ENCODE peak calls at places on chromosomes 5 and 9, in six cellular contexts. One of them, this sample, is unnamed.

GRCh38 chr5:150513375-150514309 is 5.7 kb downstream of the NDST1 start:
- DNase-seq in SJSA1: no peak
- DNase-seq in PC-9: peak
- DNase-seq in CD8-positive, alpha-beta memory T cell: no peak
- DNase-seq in CD4-positive, CD25-positive, alpha-beta regulatory T cell: no peak
- DNase-seq in uterus: no peak
- DNase-seq in this sample: no peak

GRCh38 chr5:59042201-59042600 is 459.3 kb downstream of the RAB3C start:
- DNase-seq in CD8-positive, alpha-beta memory T cell: no peak
- DNase-seq in SJSA1: no peak
- DNase-seq in uterus: no peak
- DNase-seq in CD4-positive, CD25-positive, alpha-beta regulatory T cell: no peak
- DNase-seq in PC-9: no peak
- DNase-seq in this sample: no peak

GRCh38 chr9:95409650-95410426 is 92.3 kb upstream of the FANCC start:
- DNase-seq in PC-9: peak
- DNase-seq in CD4-positive, CD25-positive, alpha-beta regulatory T cell: no peak
- DNase-seq in CD8-positive, alpha-beta memory T cell: no peak
- DNase-seq in uterus: no peak
- DNase-seq in SJSA1: peak
- DNase-seq in this sample: peak

GRCh38 chr5:132466453-132467291 is 23.9 kb downstream of the IRF1 start:
- DNase-seq in uterus: no peak
- DNase-seq in CD4-positive, CD25-positive, alpha-beta regulatory T cell: peak
- DNase-seq in PC-9: peak
- DNase-seq in CD8-positive, alpha-beta memory T cell: peak
- DNase-seq in SJSA1: peak
- DNase-seq in this sample: peak

GRCh38 chr5:83974151-83974822 is 253.6 kb upstream of the HAPLN1 start:
- DNase-seq in CD8-positive, alpha-beta memory T cell: no peak
- DNase-seq in SJSA1: no peak
- DNase-seq in CD4-positive, CD25-positive, alpha-beta regulatory T cell: no peak
- DNase-seq in uterus: no peak
- DNase-seq in PC-9: no peak
- DNase-seq in this sample: no peak

GRCh38 chr5:60843693-60844428 is at the start of gene ELOVL7:
- DNase-seq in uterus: no peak
- DNase-seq in SJSA1: peak
- DNase-seq in CD4-positive, CD25-positive, alpha-beta regulatory T cell: peak
- DNase-seq in CD8-positive, alpha-beta memory T cell: no peak
- DNase-seq in PC-9: peak
- DNase-seq in this sample: peak

GRCh38 chr9:81474792-81475191 is 214.6 kb downstream of the TLE1 start:
- DNase-seq in PC-9: no peak
- DNase-seq in CD4-positive, CD25-positive, alpha-beta regulatory T cell: no peak
- DNase-seq in SJSA1: no peak
- DNase-seq in CD8-positive, alpha-beta memory T cell: no peak
- DNase-seq in uterus: no peak
- DNase-seq in this sample: no peak

GRCh38 chr9:131398204-131398603 is 4.3 kb downstream of the PRRC2B start:
- DNase-seq in CD8-positive, alpha-beta memory T cell: peak
- DNase-seq in SJSA1: no peak
- DNase-seq in PC-9: no peak
- DNase-seq in uterus: no peak
- DNase-seq in CD4-positive, CD25-positive, alpha-beta regulatory T cell: peak
- DNase-seq in this sample: peak

GRCh38 chr5:126376443-126376842 is 46.8 kb upstream of the GRAMD2B start:
- DNase-seq in CD8-positive, alpha-beta memory T cell: no peak
- DNase-seq in uterus: peak
- DNase-seq in CD4-positive, CD25-positive, alpha-beta regulatory T cell: no peak
- DNase-seq in PC-9: no peak
- DNase-seq in SJSA1: no peak
- DNase-seq in this sample: no peak

GRCh38 chr5:157915638-157916037 is 56.7 kb upstream of the CLINT1 start:
- DNase-seq in CD8-positive, alpha-beta memory T cell: no peak
- DNase-seq in uterus: peak
- DNase-seq in PC-9: no peak
- DNase-seq in SJSA1: no peak
- DNase-seq in CD4-positive, CD25-positive, alpha-beta regulatory T cell: no peak
- DNase-seq in this sample: peak

GRCh38 chr9:4967521-4967920 is 17.6 kb upstream of the JAK2 start:
- DNase-seq in PC-9: no peak
- DNase-seq in uterus: no peak
- DNase-seq in CD8-positive, alpha-beta memory T cell: no peak
- DNase-seq in SJSA1: no peak
- DNase-seq in CD4-positive, CD25-positive, alpha-beta regulatory T cell: no peak
- DNase-seq in this sample: no peak

GRCh38 chr9:121201045-121201737 is 478 bp downstream of the RAB14 start:
- DNase-seq in CD8-positive, alpha-beta memory T cell: peak
- DNase-seq in PC-9: peak
- DNase-seq in SJSA1: no peak
- DNase-seq in uterus: no peak
- DNase-seq in CD4-positive, CD25-positive, alpha-beta regulatory T cell: peak
- DNase-seq in this sample: peak

GRCh38 chr9:126287467-126287866 is 39.2 kb upstream of the MVB12B start:
- DNase-seq in PC-9: no peak
- DNase-seq in CD8-positive, alpha-beta memory T cell: no peak
- DNase-seq in SJSA1: peak
- DNase-seq in uterus: no peak
- DNase-seq in CD4-positive, CD25-positive, alpha-beta regulatory T cell: no peak
- DNase-seq in this sample: no peak

GRCh38 chr5:10493884-10494283 is 52.2 kb downstream of the ROPN1L start:
- DNase-seq in CD8-positive, alpha-beta memory T cell: no peak
- DNase-seq in CD4-positive, CD25-positive, alpha-beta regulatory T cell: no peak
- DNase-seq in PC-9: no peak
- DNase-seq in SJSA1: no peak
- DNase-seq in uterus: no peak
- DNase-seq in this sample: no peak

GRCh38 chr5:82295144-82295543 is 17.0 kb upstream of the RPS23 start:
- DNase-seq in CD4-positive, CD25-positive, alpha-beta regulatory T cell: no peak
- DNase-seq in CD8-positive, alpha-beta memory T cell: no peak
- DNase-seq in uterus: no peak
- DNase-seq in SJSA1: no peak
- DNase-seq in PC-9: no peak
- DNase-seq in this sample: no peak

DNA sequence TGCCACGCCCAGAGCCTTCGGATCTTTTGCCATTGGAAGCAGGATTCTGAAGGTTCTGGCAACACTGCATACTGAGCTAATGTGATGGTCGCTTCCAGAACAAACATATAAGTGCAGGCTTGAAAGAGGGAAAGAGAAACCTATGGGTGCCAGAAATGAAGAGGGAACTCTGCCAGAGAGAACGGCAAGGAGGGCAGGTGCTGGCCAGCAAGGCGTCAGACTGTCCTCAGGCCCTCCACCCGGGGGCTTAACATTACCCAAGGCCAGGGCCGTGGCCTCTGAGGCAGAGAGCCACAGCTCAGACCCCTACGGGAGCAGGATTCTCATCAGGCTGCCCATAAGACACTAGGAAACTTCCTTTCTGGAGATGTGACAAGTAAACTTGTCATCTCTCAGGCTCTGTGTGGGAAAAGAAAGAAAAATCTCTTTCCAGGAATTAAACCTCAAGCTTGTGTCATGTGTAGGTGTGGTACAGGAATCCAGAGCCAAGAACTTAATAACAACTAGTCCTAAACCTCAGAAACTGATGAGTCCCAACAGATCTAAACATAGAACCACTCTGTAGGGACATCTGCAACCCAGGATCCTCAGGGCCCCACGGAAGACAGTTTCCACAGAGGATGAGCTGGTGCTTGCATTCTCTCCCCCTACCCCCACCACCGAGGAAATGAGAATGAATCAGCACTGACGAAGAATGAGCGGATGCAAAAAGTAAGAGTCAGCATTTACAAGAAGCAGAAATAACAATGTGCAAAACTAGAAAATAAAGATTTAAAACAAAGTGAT is 74.2 kb downstream of the DCP2 start:
- DNase-seq in PC-9: no peak
- DNase-seq in SJSA1: peak
- DNase-seq in uterus: peak
- DNase-seq in CD4-positive, CD25-positive, alpha-beta regulatory T cell: no peak
- DNase-seq in CD8-positive, alpha-beta memory T cell: no peak
- DNase-seq in this sample: no peak
- H3K27ac ChIP-seq in PC-9: no peak
- H3K27ac ChIP-seq in SJSA1: peak
- H3K27ac ChIP-seq in uterus: peak
- H3K27ac ChIP-seq in CD4-positive, CD25-positive, alpha-beta regulatory T cell: no peak
- H3K27ac ChIP-seq in CD8-positive, alpha-beta memory T cell: no peak
- H3K27ac ChIP-seq in this sample: no peak

GRCh38 chr9:70539007-70539406 is 124.5 kb upstream of the KLF9 start:
- DNase-seq in uterus: no peak
- DNase-seq in CD8-positive, alpha-beta memory T cell: no peak
- DNase-seq in CD4-positive, CD25-positive, alpha-beta regulatory T cell: no peak
- DNase-seq in PC-9: no peak
- DNase-seq in SJSA1: no peak
- DNase-seq in this sample: no peak

GRCh38 chr9:70534471-70534870 is 120.0 kb upstream of the KLF9 start:
- DNase-seq in SJSA1: no peak
- DNase-seq in CD4-positive, CD25-positive, alpha-beta regulatory T cell: no peak
- DNase-seq in uterus: no peak
- DNase-seq in PC-9: no peak
- DNase-seq in CD8-positive, alpha-beta memory T cell: no peak
- DNase-seq in this sample: no peak

GRCh38 chr9:70535546-70536323 is 121.3 kb upstream of the KLF9 start:
- DNase-seq in CD8-positive, alpha-beta memory T cell: no peak
- DNase-seq in CD4-positive, CD25-positive, alpha-beta regulatory T cell: no peak
- DNase-seq in uterus: no peak
- DNase-seq in SJSA1: no peak
- DNase-seq in PC-9: no peak
- DNase-seq in this sample: no peak

GRCh38 chr9:70539526-70539925 is 125.1 kb upstream of the KLF9 start:
- DNase-seq in uterus: no peak
- DNase-seq in PC-9: no peak
- DNase-seq in SJSA1: no peak
- DNase-seq in CD4-positive, CD25-positive, alpha-beta regulatory T cell: no peak
- DNase-seq in CD8-positive, alpha-beta memory T cell: no peak
- DNase-seq in this sample: no peak

DNA sequence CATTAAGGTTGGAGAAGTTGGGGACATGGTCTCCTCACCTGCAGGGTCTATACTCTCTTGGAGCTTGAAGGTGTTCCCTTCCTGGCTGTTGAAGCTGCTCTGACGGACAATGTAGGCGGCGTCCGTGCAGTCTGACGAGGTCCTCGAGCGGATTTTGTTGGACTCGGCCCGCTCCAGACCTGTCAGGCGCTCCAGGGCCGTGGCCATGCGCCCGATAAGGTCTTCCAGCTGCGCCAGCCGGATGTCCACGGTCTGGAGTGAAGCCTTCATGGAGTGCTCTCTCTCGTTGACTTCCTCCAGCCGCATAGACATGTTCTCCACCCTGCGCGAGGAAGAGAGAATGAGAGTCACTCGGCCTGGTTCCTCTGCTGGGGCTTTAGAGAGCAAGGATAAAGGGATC is 122.6 kb upstream of the KLF9 start:
- DNase-seq in PC-9: no peak
- DNase-seq in CD4-positive, CD25-positive, alpha-beta regulatory T cell: no peak
- DNase-seq in SJSA1: no peak
- DNase-seq in CD8-positive, alpha-beta memory T cell: no peak
- DNase-seq in uterus: no peak
- DNase-seq in this sample: no peak
- H3K27ac ChIP-seq in PC-9: no peak
- H3K27ac ChIP-seq in CD4-positive, CD25-positive, alpha-beta regulatory T cell: no peak
- H3K27ac ChIP-seq in SJSA1: no peak
- H3K27ac ChIP-seq in CD8-positive, alpha-beta memory T cell: no peak
- H3K27ac ChIP-seq in uterus: no peak
- H3K27ac ChIP-seq in this sample: no peak

DNA sequence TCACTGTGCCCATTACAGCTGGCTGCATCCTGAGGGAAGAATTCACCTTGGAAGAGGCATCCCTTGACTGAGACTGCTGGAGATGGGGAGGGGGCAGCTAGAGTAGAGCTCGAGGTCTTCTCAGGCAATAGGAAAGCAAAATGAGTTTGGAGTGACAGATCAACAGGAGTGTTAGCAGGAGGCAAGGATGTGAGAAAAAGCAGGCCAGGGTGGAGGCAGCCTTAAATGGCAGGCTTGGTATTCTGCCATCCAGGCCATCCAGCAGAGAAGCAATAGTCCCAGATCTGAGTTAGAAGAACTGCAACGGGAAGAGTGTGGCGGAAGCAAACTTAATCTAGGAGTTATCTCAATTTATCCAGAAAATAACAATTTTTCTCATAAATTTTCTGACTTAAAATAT is 6.1 kb downstream of the ADAMTS12 start:
- DNase-seq in PC-9: no peak
- DNase-seq in SJSA1: no peak
- DNase-seq in CD8-positive, alpha-beta memory T cell: no peak
- DNase-seq in uterus: no peak
- DNase-seq in CD4-positive, CD25-positive, alpha-beta regulatory T cell: no peak
- DNase-seq in this sample: no peak
- H3K27ac ChIP-seq in PC-9: no peak
- H3K27ac ChIP-seq in SJSA1: no peak
- H3K27ac ChIP-seq in CD8-positive, alpha-beta memory T cell: no peak
- H3K27ac ChIP-seq in uterus: no peak
- H3K27ac ChIP-seq in CD4-positive, CD25-positive, alpha-beta regulatory T cell: no peak
- H3K27ac ChIP-seq in this sample: no peak

GRCh38 chr5:151678713-151679112 is 8.0 kb downstream of the SPARC start:
- DNase-seq in uterus: no peak
- DNase-seq in PC-9: no peak
- DNase-seq in CD4-positive, CD25-positive, alpha-beta regulatory T cell: no peak
- DNase-seq in CD8-positive, alpha-beta memory T cell: no peak
- DNase-seq in SJSA1: no peak
- DNase-seq in this sample: no peak
- H3K27ac ChIP-seq in uterus: peak
- H3K27ac ChIP-seq in PC-9: no peak
- H3K27ac ChIP-seq in CD4-positive, CD25-positive, alpha-beta regulatory T cell: no peak
- H3K27ac ChIP-seq in CD8-positive, alpha-beta memory T cell: no peak
- H3K27ac ChIP-seq in SJSA1: peak
- H3K27ac ChIP-seq in this sample: no peak

GRCh38 chr9:116843863-116844620 is 156.9 kb downstream of the TRIM32 start:
- DNase-seq in uterus: no peak
- DNase-seq in CD8-positive, alpha-beta memory T cell: no peak
- DNase-seq in CD4-positive, CD25-positive, alpha-beta regulatory T cell: no peak
- DNase-seq in SJSA1: no peak
- DNase-seq in PC-9: no peak
- DNase-seq in this sample: no peak
- H3K27ac ChIP-seq in uterus: no peak
- H3K27ac ChIP-seq in CD8-positive, alpha-beta memory T cell: no peak
- H3K27ac ChIP-seq in CD4-positive, CD25-positive, alpha-beta regulatory T cell: no peak
- H3K27ac ChIP-seq in SJSA1: no peak
- H3K27ac ChIP-seq in PC-9: no peak
- H3K27ac ChIP-seq in this sample: no peak

DNA sequence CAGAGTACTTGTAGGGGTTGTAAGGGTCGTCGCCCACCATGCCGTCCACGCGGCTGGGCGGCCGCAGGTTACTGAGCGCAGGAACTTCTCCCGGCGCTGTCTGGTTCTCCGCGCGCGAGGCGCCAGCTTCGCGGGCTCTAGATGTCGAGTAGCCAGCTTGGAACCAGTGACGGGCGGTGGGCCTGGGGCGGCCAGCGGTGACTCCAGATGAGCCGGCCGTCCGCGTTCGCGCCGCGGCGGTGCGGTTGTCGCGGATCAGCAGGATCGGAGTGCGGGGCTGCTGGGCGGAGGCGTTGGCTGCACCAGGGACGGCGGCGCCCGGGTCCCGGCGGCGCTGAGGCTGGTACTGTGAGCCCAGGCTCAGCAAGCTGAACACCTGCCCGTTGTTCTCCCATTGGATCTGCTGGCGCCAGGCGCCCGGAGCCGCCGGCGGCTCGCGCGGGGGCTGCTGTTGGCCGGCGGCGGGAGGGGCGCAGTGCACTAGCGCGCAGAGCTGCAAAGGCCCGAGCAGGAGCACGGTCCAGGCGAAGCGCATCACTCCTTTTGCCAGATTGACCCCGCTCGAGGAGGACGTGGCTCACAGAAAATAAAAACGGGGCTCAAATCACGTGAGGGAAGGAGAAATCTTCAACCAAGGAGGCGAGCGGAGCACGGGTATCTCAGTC is 476 bp downstream of the LOX start:
- DNase-seq in CD8-positive, alpha-beta memory T cell: no peak
- DNase-seq in PC-9: peak
- DNase-seq in uterus: peak
- DNase-seq in CD4-positive, CD25-positive, alpha-beta regulatory T cell: no peak
- DNase-seq in SJSA1: peak
- DNase-seq in this sample: peak
- H3K27ac ChIP-seq in CD8-positive, alpha-beta memory T cell: no peak
- H3K27ac ChIP-seq in PC-9: peak
- H3K27ac ChIP-seq in uterus: peak
- H3K27ac ChIP-seq in CD4-positive, CD25-positive, alpha-beta regulatory T cell: no peak
- H3K27ac ChIP-seq in SJSA1: no peak
- H3K27ac ChIP-seq in this sample: no peak

This sample was measured in small intestine.